ENCODE peak calls at places on chromosome 10, in four cellular contexts. R, L, J and X are unnamed samples.

GRCh38 chr10:1399431-1400120 is 337.7 kb downstream of the ADARB2 start:
- DNase-seq in R (no peak), L (no peak), J (no peak), X (no peak)

GRCh38 chr10:30062090-30062489 is 2.7 kb upstream of the JCAD start:
- DNase-seq in R (no peak), L (no peak), J (no peak), X (peak; percentile 69)

GRCh38 chr10:133315847-133316246 is 7.1 kb downstream of the ZNF511 start:
- DNase-seq in R (no peak), L (no peak), J (no peak), X (no peak)

GRCh38 chr10:5946786-5947185 is 30.6 kb downstream of the IL15RA start:
- DNase-seq in R (no peak), L (no peak), J (no peak), X (no peak)

GRCh38 chr10:79358811-79359210 is 11.5 kb downstream of the PPIF start:
- DNase-seq in R (peak; percentile 52), L (no peak), J (no peak), X (no peak)

GRCh38 chr10:9188022-9188810 is 1133.7 kb downstream of the GATA3 start:
- DNase-seq in R (no peak), L (no peak), J (no peak), X (no peak)

GRCh38 chr10:17649836-17650235 is 5.9 kb downstream of the STAM start:
- DNase-seq in R (no peak), L (no peak), J (no peak), X (no peak)

GRCh38 chr10:49509904-49510303 is 29.0 kb downstream of the ERCC6 start:
- DNase-seq in R (no peak), L (no peak), J (no peak), X (no peak)

GRCh38 chr10:21534611-21535493 is 820 bp downstream of the MLLT10 start:
- DNase-seq in R (peak; percentile 58), L (peak; percentile 33), J (peak; percentile 74), X (peak; percentile 55)

GRCh38 chr10:17385066-17385465 is 69.3 kb downstream of the ST8SIA6 start:
- DNase-seq in R (no peak), L (no peak), J (no peak), X (no peak)

GRCh38 chr10:132248455-132249231 is 59.1 kb downstream of the STK32C start:
- DNase-seq in R (peak; percentile 62), L (peak; percentile 71), J (no peak), X (peak; percentile 20)

GRCh38 chr10:13401142-13401541 is 53.0 kb upstream of the SEPHS1 start:
- DNase-seq in R (no peak), L (no peak), J (no peak), X (no peak)

GRCh38 chr10:79348640-79348988 is 1.3 kb downstream of the PPIF start:
- DNase-seq in R (peak; percentile 84), L (no peak), J (no peak), X (peak; percentile 26)

GRCh38 chr10:42630537-42631134 is 7.7 kb downstream of the ZNF33B start:
- DNase-seq in R (no peak), L (no peak), J (no peak), X (no peak)

GRCh38 chr10:125407557-125407956 is 247.2 kb upstream of the CTBP2 start:
- DNase-seq in R (no peak), L (no peak), J (no peak), X (no peak)

GRCh38 chr10:33155720-33156638 is 178.5 kb downstream of the NRP1 start:
- DNase-seq in R (peak; percentile 42), L (peak; percentile 21), J (no peak), X (peak; percentile 72)

GRCh38 chr10:132329565-132330485 is 2.2 kb upstream of the LRRC27 start:
- DNase-seq in R (peak; percentile 28), L (peak; percentile 31), J (no peak), X (peak; percentile 63)

GRCh38 chr10:42149027-42149700 is 489.2 kb downstream of the ZNF33B start:
- DNase-seq in R (no peak), L (no peak), J (no peak), X (no peak)

GRCh38 chr10:34121974-34122282 is 693.2 kb downstream of the PARD3 start:
- DNase-seq in R (no peak), L (no peak), J (no peak), X (peak; percentile 67)

GRCh38 chr10:102642553-102643345 is 1.5 kb upstream of the TRIM8 start:
- DNase-seq in R (peak; percentile 72), L (peak; percentile 33), J (peak; percentile 75), X (peak; percentile 81)

GRCh38 chr10:92688927-92689662 is 660 bp upstream of the HHEX start:
- DNase-seq in R (peak; percentile 51), L (no peak), J (peak; percentile 17), X (peak; percentile 44)

GRCh38 chr10:18233775-18234174 is 93.6 kb downstream of the CACNB2 start:
- DNase-seq in R (peak; percentile 12), L (peak; percentile 12), J (peak; percentile 55), X (no peak)

GRCh38 chr10:26593896-26594295 is 103.6 kb upstream of the PDSS1 start:
- DNase-seq in R (no peak), L (no peak), J (no peak), X (no peak)

GRCh38 chr10:68963151-68963550 is 7.2 kb downstream of the DDX21 start:
- DNase-seq in R (no peak), L (no peak), J (no peak), X (no peak)

GRCh38 chr10:88091490-88092061 is 228.2 kb downstream of the PTEN start:
- DNase-seq in R (no peak), L (peak; percentile 25), J (no peak), X (no peak)

GRCh38 chr10:97380513-97380912 is 20.6 kb downstream of the RRP12 start:
- DNase-seq in R (no peak), L (no peak), J (no peak), X (no peak)

GRCh38 chr10:102819054-102819453 is 18.2 kb downstream of the CYP17A1 start:
- DNase-seq in R (peak; percentile 69), L (peak; percentile 48), J (no peak), X (no peak)

GRCh38 chr10:61937631-61938284 is 36.3 kb downstream of the ARID5B start:
- DNase-seq in R (no peak), L (peak; percentile 33), J (no peak), X (peak; percentile 71)

GRCh38 chr10:89640242-89640641 is 4.8 kb downstream of the PANK1 start:
- DNase-seq in R (no peak), L (no peak), J (no peak), X (no peak)

GRCh38 chr10:27207350-27207749 is 33.2 kb downstream of the ACBD5 start:
- DNase-seq in R (no peak), L (no peak), J (no peak), X (no peak)

GRCh38 chr10:55410415-55410885 is 609.4 kb upstream of the PCDH15 start:
- DNase-seq in R (peak; percentile 61), L (no peak), J (no peak), X (peak; percentile 42)

GRCh38 chr10:108393111-108393510 is 1228.6 kb upstream of the SORCS1 start:
- DNase-seq in R (no peak), L (no peak), J (no peak), X (no peak)

GRCh38 chr10:132162021-132162531 is 24.7 kb upstream of the DPYSL4 start:
- DNase-seq in R (no peak), L (no peak), J (no peak), X (no peak)

GRCh38 chr10:33974976-33975478 is 640.6 kb upstream of the NRP1 start:
- DNase-seq in R (peak; percentile 48), L (no peak), J (no peak), X (no peak)

GRCh38 chr10:46524471-46525176 is 31.8 kb downstream of the GPRIN2 start:
- DNase-seq in R (no peak), L (peak; percentile 97), J (peak; percentile 59), X (peak; percentile 84)

DNA sequence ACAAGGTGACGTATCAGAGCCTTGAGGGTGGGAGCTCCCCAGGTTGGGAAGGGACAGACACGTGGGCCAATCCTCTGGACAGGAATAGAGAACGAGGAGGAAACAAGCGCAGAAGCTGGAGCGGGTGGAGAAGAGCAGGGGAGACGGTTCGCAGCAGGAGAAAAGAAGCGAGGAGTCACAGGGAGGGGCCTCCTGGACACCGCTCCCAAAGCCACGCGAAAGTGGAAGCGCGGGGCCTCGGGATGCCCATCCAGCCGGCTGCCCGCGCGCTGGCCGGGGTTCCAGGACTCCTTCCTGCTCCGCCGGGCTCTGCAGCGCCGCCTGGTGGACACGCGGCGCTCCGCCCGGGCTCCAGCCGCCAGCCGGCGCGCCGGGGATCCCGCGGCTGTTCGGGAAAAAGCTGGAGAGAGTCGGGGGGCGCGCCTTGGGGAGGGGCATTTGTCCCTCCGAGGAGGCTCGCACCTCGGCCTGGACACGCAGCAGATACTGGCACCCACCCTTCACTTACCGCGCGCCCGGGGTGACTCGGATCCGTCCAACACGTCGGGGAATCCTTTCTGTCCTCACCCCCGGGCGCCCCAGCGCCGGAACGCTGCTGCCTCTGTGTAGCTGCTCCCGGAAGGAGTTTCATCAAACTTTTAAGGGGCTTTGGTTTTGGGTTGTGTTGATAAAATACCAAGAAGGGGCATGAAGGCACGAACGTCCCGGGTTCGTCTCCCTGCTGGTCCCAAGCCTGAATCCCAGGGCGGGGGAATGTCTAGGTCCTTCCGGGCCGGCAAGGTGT is 6.2 kb downstream of the ZNF503 start:
- DNase-seq in R (peak; percentile 75), L (peak; percentile 60), J (peak; percentile 77), X (no peak)
- H3K4me3 ChIP-seq in R (peak overlapping the region; percentile 97), L (peak overlapping the region; percentile 84), J (peak overlapping the region; percentile 93), X (peak overlapping the region; percentile 96)

DNA sequence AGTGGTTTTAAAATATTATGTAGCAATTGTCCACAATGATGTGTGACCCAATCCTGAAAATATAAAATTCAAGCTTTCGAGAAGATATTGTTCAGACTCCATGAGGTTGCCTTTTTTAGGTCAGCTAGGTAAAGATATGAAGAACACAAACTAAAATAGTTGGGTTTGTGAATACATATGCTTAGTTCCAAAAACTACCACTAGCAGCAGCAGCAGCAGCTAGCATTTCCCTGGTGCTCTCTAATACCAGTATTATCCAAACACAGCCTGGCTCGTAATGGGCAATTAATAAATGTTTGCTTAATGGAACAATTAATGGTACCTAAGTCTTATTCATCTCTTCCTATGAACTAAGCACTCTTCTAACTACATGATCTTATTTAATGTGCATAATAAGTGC is 362.5 kb downstream of the MALRD1 start:
- DNase-seq in R (no peak), L (no peak), J (no peak), X (no peak)
- TF ChIP-seq CTCF in R (no peak), L (no peak), J (no peak), X (no peak)

GRCh38 chr10:11685787-11686218 is 56.4 kb upstream of the ECHDC3 start:
- DNase-seq in R (peak; percentile 74), L (peak; percentile 56), J (peak; percentile 87), X (peak; percentile 56)
- H3K4me3 ChIP-seq in R (no peak overlapping the region), L (peak overlapping the region; percentile 53), J (no peak overlapping the region), X (no peak overlapping the region)

GRCh38 chr10:45308707-45309106 is 6.7 kb downstream of the OR13A1 start:
- DNase-seq in R (peak; percentile 25), L (no peak), J (no peak), X (no peak)
- TF ChIP-seq CTCF in R (peak; percentile 43), L (peak; percentile 52), J (no peak), X (no peak)

GRCh38 chr10:123548779-123549178 is 117.4 kb upstream of the GPR26 start:
- DNase-seq in R (no peak), L (no peak), J (no peak), X (no peak)

GRCh38 chr10:123552760-123553554 is 113.2 kb upstream of the GPR26 start:
- DNase-seq in R (no peak), L (no peak), J (no peak), X (no peak)

GRCh38 chr10:123549761-123550454 is 116.2 kb upstream of the GPR26 start:
- DNase-seq in R (no peak), L (no peak), J (no peak), X (no peak)

GRCh38 chr10:123550680-123551096 is 115.5 kb upstream of the GPR26 start:
- DNase-seq in R (no peak), L (no peak), J (no peak), X (no peak)

GRCh38 chr10:123551259-123551658 is 114.9 kb upstream of the GPR26 start:
- DNase-seq in R (no peak), L (no peak), J (no peak), X (no peak)
- H3K4me3 ChIP-seq in R (no peak overlapping the region), L (no peak overlapping the region), J (no peak overlapping the region), X (no peak overlapping the region)

GRCh38 chr10:80614576-80615416 is 77.1 kb downstream of the SH2D4B start:
- DNase-seq in R (no peak), L (no peak), J (no peak), X (no peak)
- TF ChIP-seq CTCF in R (no peak), L (no peak), J (no peak), X (no peak)